ENCODE peak calls at places on chromosomes 4 and X, in seven cellular contexts. I is NT2/D1; J is heart right ventricle; T is AG04450; E is suprapubic skin; W is CD8-positive, alpha-beta memory T cell; H is K562. L is an unnamed sample. For H3K9me3, the result is how much of the 10 kb centered on the place peaks cover.

GRCh38 chrX:65706041-65706828 is 38.8 kb downstream of the MSN start:
- DNase-seq in I (no peak), J (peak), T (no peak), E (no peak), W (no peak), H (peak), L (no peak)

GRCh38 chr4:89000844-89001360 is 56.1 kb downstream of the FAM13A start:
- DNase-seq in I (no peak), J (no peak), T (no peak), E (no peak), W (no peak), H (no peak), L (no peak)

GRCh38 chr4:105060628-105061027 is 86.0 kb upstream of the TET2 start:
- DNase-seq in I (no peak), J (no peak), T (no peak), E (no peak), W (no peak), H (no peak), L (no peak)

GRCh38 chr4:185721190-185721948 is 90.6 kb downstream of the SORBS2 start:
- DNase-seq in I (no peak), J (no peak), T (no peak), E (peak), W (no peak), H (no peak), L (peak)

GRCh38 chrX:149830192-149830873 is 48.6 kb downstream of the MAGEA9 start:
- DNase-seq in I (peak), J (no peak), T (no peak), E (no peak), W (peak), H (no peak), L (no peak)

GRCh38 chrX:63514575-63514967 is 163.4 kb upstream of the SPIN4 start:
- DNase-seq in I (no peak), J (no peak), T (no peak), E (no peak), W (no peak), H (no peak), L (no peak)

GRCh38 chr4:2194556-2194955 is 47.4 kb downstream of the HAUS3 start:
- DNase-seq in I (no peak), J (no peak), T (no peak), E (no peak), W (no peak), H (no peak), L (no peak)

GRCh38 chrX:33156152-33156726 is 55.1 kb downstream of the DMD start:
- DNase-seq in I (no peak), J (no peak), T (no peak), E (no peak), W (no peak), H (no peak), L (no peak)

GRCh38 chr4:120071192-120071795 is 4.6 kb upstream of the MAD2L1 start:
- DNase-seq in I (peak), J (no peak), T (no peak), E (no peak), W (peak), H (peak), L (no peak)

GRCh38 chr4:8353912-8354453 is 84.4 kb downstream of the HTRA3 start:
- DNase-seq in I (no peak), J (no peak), T (peak), E (no peak), W (no peak), H (no peak), L (no peak)

GRCh38 chr4:16663722-16664121 is 234.7 kb downstream of the LDB2 start:
- DNase-seq in I (no peak), J (no peak), T (no peak), E (no peak), W (no peak), H (no peak), L (no peak)

GRCh38 chr4:8542776-8543525 is 37.2 kb upstream of the GPR78 start:
- DNase-seq in I (no peak), J (no peak), T (no peak), E (peak), W (no peak), H (no peak), L (no peak)

GRCh38 chr4:128349921-128350320 is 62.3 kb upstream of the PGRMC2 start:
- DNase-seq in I (no peak), J (no peak), T (peak), E (no peak), W (no peak), H (no peak), L (no peak)

GRCh38 chr4:20512053-20512810 is 188.0 kb upstream of the PACRGL start:
- DNase-seq in I (no peak), J (peak), T (no peak), E (no peak), W (no peak), H (no peak), L (no peak)

GRCh38 chrX:134737061-134737460 is 78.8 kb upstream of the PLAC1 start:
- DNase-seq in I (no peak), J (no peak), T (no peak), E (no peak), W (no peak), H (no peak), L (no peak)

GRCh38 chrX:109440475-109440874 is 41.4 kb downstream of the GUCY2F start:
- DNase-seq in I (no peak), J (no peak), T (no peak), E (no peak), W (no peak), H (no peak), L (no peak)

GRCh38 chr4:77007358-77008230 is 58.0 kb downstream of the SEPTIN11 start:
- DNase-seq in I (no peak), J (no peak), T (no peak), E (no peak), W (peak), H (no peak), L (no peak)

GRCh38 chr4:107599841-107600240 is 120.2 kb downstream of the PAPSS1 start:
- DNase-seq in I (no peak), J (no peak), T (no peak), E (no peak), W (no peak), H (no peak), L (no peak)

GRCh38 chrX:24167719-24168472 is 18.4 kb downstream of the ZFX start:
- DNase-seq in I (no peak), J (no peak), T (no peak), E (no peak), W (no peak), H (no peak), L (no peak)

GRCh38 chr4:154807042-154807630 is 26.1 kb downstream of the RBM46 start:
- DNase-seq in I (no peak), J (no peak), T (no peak), E (no peak), W (no peak), H (peak), L (no peak)

GRCh38 chrX:108468486-108468885 is 28.8 kb downstream of the COL4A5 start:
- DNase-seq in I (no peak), J (no peak), T (peak), E (no peak), W (no peak), H (no peak), L (no peak)

GRCh38 chr4:1720163-1720983 is 750 bp downstream of the TMEM129 start:
- DNase-seq in I (no peak), J (no peak), T (no peak), E (no peak), W (peak), H (peak), L (peak)

GRCh38 chr4:52373650-52374049 is 285.5 kb downstream of the USP46 start:
- DNase-seq in I (no peak), J (no peak), T (no peak), E (no peak), W (no peak), H (no peak), L (no peak)

GRCh38 chrX:32281853-32282252 is 929.5 kb downstream of the DMD start:
- DNase-seq in I (no peak), J (no peak), T (no peak), E (no peak), W (no peak), H (no peak), L (no peak)

GRCh38 chr4:44256414-44256813 is 192.2 kb downstream of the KCTD8 start:
- DNase-seq in I (peak), J (no peak), T (no peak), E (no peak), W (no peak), H (no peak), L (no peak)

GRCh38 chrX:38965883-38966282 is 164.6 kb downstream of the MID1IP1 start:
- DNase-seq in I (peak), J (no peak), T (no peak), E (no peak), W (no peak), H (no peak), L (no peak)

GRCh38 chr4:37816719-37817118 is 9.8 kb upstream of the PGM2 start:
- DNase-seq in I (no peak), J (no peak), T (no peak), E (no peak), W (no peak), H (no peak), L (no peak)

GRCh38 chr4:4866124-4866832 is 6.8 kb downstream of the MSX1 start:
- DNase-seq in I (no peak), J (no peak), T (no peak), E (no peak), W (no peak), H (no peak), L (no peak)

GRCh38 chrX:1205681-1206611 is 6.5 kb downstream of the CRLF2 start:
- DNase-seq in I (peak), J (peak), T (no peak), E (no peak), W (peak), H (peak), L (no peak)

GRCh38 chr4:125085-125820 is 952 bp downstream of the ZNF718 start:
- DNase-seq in I (no peak), J (peak), T (no peak), E (no peak), W (no peak), H (peak), L (peak)

GRCh38 chr4:96407651-96408342 is 567.9 kb downstream of the PDHA2 start:
- DNase-seq in I (no peak), J (no peak), T (no peak), E (no peak), W (no peak), H (no peak), L (no peak)

GRCh38 chrX:134821901-134822300 is 163.6 kb upstream of the PLAC1 start:
- DNase-seq in I (no peak), J (no peak), T (no peak), E (no peak), W (no peak), H (no peak), L (no peak)

GRCh38 chr4:55363618-55364420 is 17.8 kb downstream of the SRD5A3 start:
- DNase-seq in I (no peak), J (no peak), T (no peak), E (no peak), W (no peak), H (no peak), L (no peak)

GRCh38 chr4:139297001-139297410 is 4.3 kb upstream of the NAA15 start:
- DNase-seq in I (no peak), J (no peak), T (no peak), E (no peak), W (no peak), H (no peak), L (no peak)

GRCh38 chrX:47915886-47916493 is 79.3 kb downstream of the ZNF81 start:
- DNase-seq in I (no peak), J (no peak), T (no peak), E (no peak), W (no peak), H (no peak), L (no peak)

DNA sequence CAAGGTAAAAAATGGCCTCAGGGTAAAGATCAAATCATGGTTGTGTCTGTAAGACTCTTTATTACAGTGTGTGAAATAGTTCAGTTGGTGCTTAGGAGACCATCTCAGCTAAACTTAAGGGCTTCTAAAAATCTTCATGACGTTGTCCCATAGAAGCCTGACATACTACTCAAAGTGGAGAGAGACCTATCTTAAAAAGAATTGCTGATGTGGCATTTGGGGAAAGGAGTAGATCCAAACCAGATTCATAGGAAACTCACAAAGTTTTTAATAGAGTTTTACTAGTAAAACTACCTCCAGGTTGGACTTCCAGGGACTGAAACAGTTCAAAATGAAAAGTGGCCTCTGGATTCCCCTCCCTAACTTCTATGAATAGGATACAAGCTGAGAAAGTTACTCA is 81.6 kb downstream of the ZNF81 start:
- DNase-seq in I (no peak), J (no peak), T (no peak), E (no peak), W (no peak), H (no peak), L (no peak)
- H3K9me3 ChIP-seq in I (half or more), J (under half), T (under half), E (under half), W (under half), H (under half), L (under half)

DNA sequence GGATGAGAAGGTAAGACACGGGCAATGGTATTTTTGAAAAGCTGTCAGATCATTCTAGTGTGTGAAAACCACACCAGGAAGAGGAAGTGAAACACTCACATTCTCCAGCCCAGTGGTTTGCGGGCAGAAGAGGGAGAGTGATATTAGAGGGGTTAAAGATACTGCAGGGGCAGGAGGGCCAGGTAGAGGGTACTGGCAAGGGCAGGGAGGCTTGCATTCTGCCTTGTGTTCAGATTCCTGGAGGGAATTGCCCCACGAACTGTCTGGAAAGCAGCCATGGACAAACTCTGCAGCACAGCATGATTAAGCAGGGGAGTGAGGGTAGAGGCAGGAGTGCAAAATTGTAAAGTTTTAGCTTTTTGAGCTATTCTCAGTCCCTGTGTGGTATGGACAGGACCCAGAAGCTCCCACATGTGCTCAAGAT is 30.9 kb downstream of the NIPAL1 start:
- DNase-seq in I (no peak), J (no peak), T (no peak), E (no peak), W (peak), H (no peak), L (no peak)
- H3K9me3 ChIP-seq in I (under half), J (under half), T (under half), E (under half), W (under half), H (under half), L (under half)

GRCh38 chr4:183798249-183798920 is 106.7 kb upstream of the STOX2 start:
- DNase-seq in I (no peak), J (no peak), T (no peak), E (no peak), W (no peak), H (no peak), L (no peak)
- H3K9me3 ChIP-seq in I (under half), J (under half), T (under half), E (under half), W (under half), H (under half), L (under half)

GRCh38 chrX:45172890-45173289 is 27.8 kb downstream of the DIPK2B start:
- DNase-seq in I (no peak), J (no peak), T (peak), E (no peak), W (no peak), H (no peak), L (no peak)
- H3K9me3 ChIP-seq in I (under half), J (under half), T (under half), E (under half), W (under half), H (under half), L (under half)

GRCh38 chr4:27407616-27408015 is 547.0 kb downstream of the STIM2 start:
- DNase-seq in I (no peak), J (no peak), T (no peak), E (no peak), W (no peak), H (no peak), L (no peak)
- H3K9me3 ChIP-seq in I (under half), J (under half), T (under half), E (under half), W (under half), H (under half), L (under half)

DNA sequence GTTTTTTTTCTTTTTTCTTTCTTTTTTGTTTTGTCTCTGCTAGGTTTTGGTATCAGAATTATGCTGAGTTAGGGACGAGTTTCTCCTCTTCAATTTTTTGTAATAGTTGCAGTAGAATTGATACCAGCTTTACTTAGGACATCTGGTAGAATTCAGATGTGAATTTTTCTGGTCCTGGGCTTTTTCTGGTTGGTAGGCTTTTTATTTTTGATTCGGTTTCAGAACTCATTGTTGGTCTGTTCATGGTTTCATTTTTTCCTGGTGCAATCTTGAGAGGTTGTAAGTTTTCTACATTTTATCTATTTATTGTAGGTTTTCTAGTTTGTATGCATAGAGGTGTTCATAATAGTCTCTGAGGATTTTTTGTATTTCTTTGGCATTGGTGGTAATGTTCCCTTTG is 498.1 kb upstream of the CPEB2 start:
- DNase-seq in I (no peak), J (no peak), T (no peak), E (no peak), W (no peak), H (no peak), L (no peak)
- H3K9me3 ChIP-seq in I (under half), J (under half), T (under half), E (under half), W (under half), H (under half), L (under half)

GRCh38 chrX:136650811-136651210 is 2.9 kb downstream of the CD40LG start:
- DNase-seq in I (no peak), J (no peak), T (no peak), E (no peak), W (no peak), H (no peak), L (no peak)
- H3K9me3 ChIP-seq in I (under half), J (under half), T (under half), E (under half), W (under half), H (under half), L (under half)

GRCh38 chr4:123052007-123052406 is 129.6 kb upstream of the NUDT6 start:
- DNase-seq in I (no peak), J (no peak), T (no peak), E (no peak), W (no peak), H (no peak), L (no peak)
- H3K9me3 ChIP-seq in I (under half), J (half or more), T (under half), E (under half), W (under half), H (under half), L (under half)

GRCh38 chr4:168715889-168716288 is 219.0 kb downstream of the PALLD start:
- DNase-seq in I (no peak), J (no peak), T (no peak), E (no peak), W (no peak), H (no peak), L (no peak)
- H3K9me3 ChIP-seq in I (under half), J (under half), T (under half), E (under half), W (under half), H (under half), L (under half)

GRCh38 chr4:45323453-45324058 is 597.2 kb upstream of the GNPDA2 start:
- DNase-seq in I (no peak), J (no peak), T (no peak), E (no peak), W (no peak), H (no peak), L (no peak)

GRCh38 chr4:45325112-45325462 is 598.7 kb upstream of the GNPDA2 start:
- DNase-seq in I (no peak), J (no peak), T (no peak), E (no peak), W (no peak), H (no peak), L (no peak)

GRCh38 chr4:45327544-45327943 is 601.2 kb upstream of the GNPDA2 start:
- DNase-seq in I (no peak), J (no peak), T (no peak), E (no peak), W (no peak), H (no peak), L (no peak)

GRCh38 chr4:45324381-45325111 is 598.2 kb upstream of the GNPDA2 start:
- DNase-seq in I (no peak), J (no peak), T (no peak), E (no peak), W (no peak), H (no peak), L (no peak)
- H3K9me3 ChIP-seq in I (under half), J (under half), T (under half), E (under half), W (under half), H (under half), L (under half)